ENCODE peak calls at places on chromosomes 11 and 22, in ten cellular contexts. G is NCI-H748 treated with DMSO at 0.1 percent for 48 hours; A is fibroblast of pulmonary artery; U is activated gamma-delta T cell treated with Interleukin-2 at 50 U/mL for 16 hours; I is activated effector memory CD4-positive, alpha-beta T cell treated with Interleukin-2 at 50 U/mL for 16 hours; T is ACHN; Q is fibroblast of mammary gland; J is kidney epithelial cell; Z is Daoy; N is AG10803. S is an unnamed sample.

GRCh38 chr11:128759597-128759996 is 65.7 kb downstream of the FLI1 start:
- DNase-seq in G (no peak), A (peak), U (no peak), I (no peak), T (no peak), Q (no peak), J (peak), Z (peak), N (peak), S (peak)

GRCh38 chr11:40241524-40242037 is 1217.9 kb downstream of the LRRC4C start:
- DNase-seq in G (no peak), A (no peak), U (no peak), I (no peak), T (no peak), Q (peak), J (no peak), Z (no peak), N (peak), S (peak)

GRCh38 chr11:130499828-130500227 is 51.4 kb downstream of the ADAMTS15 start:
- DNase-seq in G (no peak), A (peak), U (no peak), I (no peak), T (no peak), Q (peak), J (no peak), Z (no peak), N (peak), S (no peak)

GRCh38 chr11:27460571-27460970 is 12.0 kb downstream of the LGR4 start:
- DNase-seq in G (no peak), A (no peak), U (no peak), I (no peak), T (no peak), Q (no peak), J (no peak), Z (no peak), N (no peak), S (no peak)

GRCh38 chr11:6647836-6648235 is 7.8 kb downstream of the DCHS1 start:
- DNase-seq in G (no peak), A (no peak), U (no peak), I (no peak), T (no peak), Q (no peak), J (no peak), Z (no peak), N (no peak), S (no peak)

GRCh38 chr11:125374398-125374797 is 121.7 kb downstream of the FEZ1 start:
- DNase-seq in G (no peak), A (no peak), U (no peak), I (no peak), T (no peak), Q (no peak), J (no peak), Z (no peak), N (no peak), S (no peak)

GRCh38 chr11:67276821-67277230 is 10.6 kb downstream of the GRK2 start:
- DNase-seq in G (no peak), A (peak), U (no peak), I (peak), T (no peak), Q (peak), J (no peak), Z (peak), N (peak), S (no peak)

GRCh38 chr11:15499684-15500083 is 385.0 kb downstream of the INSC start:
- DNase-seq in G (no peak), A (no peak), U (no peak), I (no peak), T (no peak), Q (no peak), J (no peak), Z (no peak), N (no peak), S (no peak)

GRCh38 chr11:103061656-103062055 is 30.3 kb downstream of the DCUN1D5 start:
- DNase-seq in G (no peak), A (no peak), U (no peak), I (no peak), T (no peak), Q (no peak), J (no peak), Z (no peak), N (no peak), S (no peak)

GRCh38 chr11:75380716-75381420 is 18.4 kb upstream of the RPS3 start:
- DNase-seq in G (no peak), A (no peak), U (no peak), I (no peak), T (no peak), Q (no peak), J (no peak), Z (no peak), N (no peak), S (peak)

GRCh38 chr11:27700351-27701261 is at the start of gene BDNF:
- DNase-seq in G (peak), A (peak), U (no peak), I (no peak), T (peak), Q (peak), J (no peak), Z (peak), N (peak), S (peak)

GRCh38 chr11:106961518-106961917 is 56.8 kb downstream of the GUCY1A2 start:
- DNase-seq in G (no peak), A (peak), U (no peak), I (no peak), T (peak), Q (peak), J (peak), Z (peak), N (peak), S (no peak)

GRCh38 chr22:42316988-42317387 is 46.5 kb upstream of the TCF20 start:
- DNase-seq in G (no peak), A (peak), U (no peak), I (peak), T (no peak), Q (peak), J (peak), Z (peak), N (peak), S (peak)

GRCh38 chr11:64601605-64602465 is 10.8 kb downstream of the SLC22A12 start:
- DNase-seq in G (no peak), A (no peak), U (no peak), I (no peak), T (no peak), Q (no peak), J (no peak), Z (no peak), N (no peak), S (no peak)

GRCh38 chr22:37314315-37315046 is 32.2 kb downstream of the CYTH4 start:
- DNase-seq in G (no peak), A (no peak), U (no peak), I (peak), T (no peak), Q (no peak), J (no peak), Z (peak), N (no peak), S (no peak)

GRCh38 chr22:20020533-20021195 is at the start of gene TANGO2:
- DNase-seq in G (peak), A (peak), U (peak), I (peak), T (peak), Q (peak), J (peak), Z (peak), N (peak), S (peak)

GRCh38 chr11:61042961-61043540 is 59.2 kb upstream of the CD5 start:
- DNase-seq in G (peak), A (no peak), U (no peak), I (no peak), T (no peak), Q (no peak), J (no peak), Z (no peak), N (no peak), S (no peak)

GRCh38 chr11:60766547-60766946 is 9.9 kb downstream of the MS4A15 start:
- DNase-seq in G (no peak), A (no peak), U (no peak), I (no peak), T (no peak), Q (no peak), J (no peak), Z (no peak), N (no peak), S (no peak)

GRCh38 chr11:95531116-95531515 is 258.5 kb downstream of the FAM76B start:
- DNase-seq in G (no peak), A (peak), U (no peak), I (no peak), T (no peak), Q (peak), J (no peak), Z (no peak), N (peak), S (no peak)

GRCh38 chr22:42902875-42903510 is 45.9 kb upstream of the ARFGAP3 start:
- DNase-seq in G (no peak), A (peak), U (no peak), I (no peak), T (no peak), Q (peak), J (no peak), Z (no peak), N (peak), S (peak)

GRCh38 chr11:82936261-82936660 is 34.7 kb downstream of the DDIAS start:
- DNase-seq in G (no peak), A (peak), U (no peak), I (no peak), T (no peak), Q (peak), J (no peak), Z (no peak), N (no peak), S (no peak)

GRCh38 chr11:103354656-103355055 is 245.4 kb downstream of the DYNC2H1 start:
- DNase-seq in G (no peak), A (no peak), U (no peak), I (no peak), T (no peak), Q (no peak), J (no peak), Z (no peak), N (no peak), S (no peak)

GRCh38 chr22:22752556-22753477 is 108.4 kb downstream of the GGTLC2 start:
- DNase-seq in G (no peak), A (peak), U (peak), I (peak), T (no peak), Q (peak), J (no peak), Z (no peak), N (peak), S (peak)

GRCh38 chr11:19730373-19730772 is 17.7 kb downstream of the NAV2 start:
- DNase-seq in G (no peak), A (no peak), U (no peak), I (no peak), T (no peak), Q (no peak), J (no peak), Z (no peak), N (peak), S (peak)

GRCh38 chr11:131392528-131393255 is 22.3 kb downstream of the NTM start:
- DNase-seq in G (no peak), A (no peak), U (no peak), I (no peak), T (no peak), Q (peak), J (no peak), Z (no peak), N (peak), S (peak)

GRCh38 chr11:117143390-117143789 is 697 bp upstream of the PAFAH1B2 start:
- DNase-seq in G (no peak), A (peak), U (peak), I (no peak), T (peak), Q (peak), J (no peak), Z (peak), N (peak), S (peak)

GRCh38 chr11:13940611-13941256 is 21.8 kb upstream of the SPON1 start:
- DNase-seq in G (no peak), A (no peak), U (peak), I (peak), T (no peak), Q (no peak), J (no peak), Z (no peak), N (no peak), S (no peak)

GRCh38 chr11:124311269-124311668 is 2.5 kb downstream of the OR8D1 start:
- DNase-seq in G (no peak), A (no peak), U (no peak), I (no peak), T (no peak), Q (no peak), J (no peak), Z (no peak), N (no peak), S (no peak)

GRCh38 chr11:102014756-102015155 is 32.5 kb upstream of the CFAP300 start:
- DNase-seq in G (no peak), A (no peak), U (no peak), I (no peak), T (no peak), Q (no peak), J (no peak), Z (no peak), N (no peak), S (no peak)

GRCh38 chr11:74316772-74317505 is 5.5 kb upstream of the P4HA3 start:
- DNase-seq in G (no peak), A (no peak), U (no peak), I (no peak), T (no peak), Q (peak), J (no peak), Z (no peak), N (peak), S (no peak)

GRCh38 chr22:27771637-27772369 is 29.8 kb downstream of the MN1 start:
- DNase-seq in G (no peak), A (no peak), U (no peak), I (no peak), T (no peak), Q (no peak), J (no peak), Z (no peak), N (no peak), S (no peak)

GRCh38 chr11:93131709-93132108 is 66.1 kb downstream of the SLC36A4 start:
- DNase-seq in G (peak), A (no peak), U (no peak), I (no peak), T (peak), Q (no peak), J (no peak), Z (no peak), N (no peak), S (no peak)

GRCh38 chr11:88169881-88170280 is 5.4 kb downstream of the RAB38 start:
- DNase-seq in G (no peak), A (no peak), U (no peak), I (no peak), T (no peak), Q (no peak), J (no peak), Z (no peak), N (no peak), S (no peak)

GRCh38 chr11:119896387-119897045 is 167.5 kb upstream of the NECTIN1 start:
- DNase-seq in G (no peak), A (no peak), U (no peak), I (no peak), T (no peak), Q (no peak), J (no peak), Z (no peak), N (no peak), S (no peak)

GRCh38 chr11:27083241-27083640 is 42.6 kb downstream of the BBOX1 start:
- DNase-seq in G (no peak), A (no peak), U (no peak), I (no peak), T (no peak), Q (no peak), J (no peak), Z (no peak), N (no peak), S (no peak)

GRCh38 chr11:32602657-32603410 is 19.2 kb downstream of the EIF3M start:
- DNase-seq in G (no peak), A (peak), U (no peak), I (no peak), T (no peak), Q (peak), J (no peak), Z (no peak), N (peak), S (no peak)

GRCh38 chr11:68037481-68038225 is 1.2 kb upstream of the TCIRG1 start:
- DNase-seq in G (no peak), A (no peak), U (no peak), I (no peak), T (no peak), Q (no peak), J (no peak), Z (no peak), N (no peak), S (no peak)